ENCODE peak calls at places on chromosomes 13 and 19, in six cellular contexts. L, A, V, Q, E and F are unnamed samples.

GRCh38 chr19:49042177-49042576 is 1.5 kb upstream of the CGB5 start:
- DNase-seq in L (peak), A (peak), V (no peak), Q (peak), E (no peak), F (no peak)

GRCh38 chr13:42116225-42116624 is 67.8 kb downstream of the DGKH start:
- DNase-seq in L (no peak), A (no peak), V (peak), Q (peak), E (no peak), F (no peak)

GRCh38 chr19:9054768-9055167 is 32.1 kb upstream of the OR1M1 start:
- DNase-seq in L (no peak), A (no peak), V (no peak), Q (no peak), E (no peak), F (no peak)

GRCh38 chr13:79519252-79519651 is 38.3 kb downstream of the NDFIP2 start:
- DNase-seq in L (peak), A (no peak), V (no peak), Q (peak), E (no peak), F (no peak)

GRCh38 chr13:30711375-30711774 is 24.0 kb upstream of the ALOX5AP start:
- DNase-seq in L (peak), A (peak), V (no peak), Q (peak), E (no peak), F (peak)

GRCh38 chr13:111007209-111007608 is 92.3 kb upstream of the ANKRD10 start:
- DNase-seq in L (peak), A (peak), V (no peak), Q (no peak), E (no peak), F (no peak)

GRCh38 chr19:53086949-53087348 is 16.3 kb downstream of the ZNF160 start:
- DNase-seq in L (peak), A (peak), V (no peak), Q (peak), E (no peak), F (peak)

GRCh38 chr13:106143930-106144709 is 391.3 kb downstream of the EFNB2 start:
- DNase-seq in L (no peak), A (no peak), V (peak), Q (peak), E (no peak), F (no peak)

GRCh38 chr13:91142572-91142971 is 204.9 kb upstream of the MIR17HG start:
- DNase-seq in L (peak), A (peak), V (no peak), Q (peak), E (no peak), F (no peak)

GRCh38 chr19:54481326-54481930 is 8.3 kb upstream of the CDC42EP5 start:
- DNase-seq in L (no peak), A (no peak), V (no peak), Q (peak), E (no peak), F (peak)

GRCh38 chr13:21557995-21558394 is 46.0 kb downstream of the MICU2 start:
- DNase-seq in L (peak), A (peak), V (no peak), Q (peak), E (no peak), F (no peak)

GRCh38 chr19:35596366-35596999 is 10.5 kb downstream of the PMIS2 start:
- DNase-seq in L (no peak), A (no peak), V (no peak), Q (peak), E (no peak), F (peak)

GRCh38 chr13:29743229-29743786 is 107.1 kb downstream of the UBL3 start:
- DNase-seq in L (peak), A (no peak), V (no peak), Q (peak), E (no peak), F (peak)

GRCh38 chr13:96551540-96551939 is 442.7 kb downstream of the OXGR1 start:
- DNase-seq in L (no peak), A (no peak), V (no peak), Q (no peak), E (no peak), F (no peak)

GRCh38 chr13:23871616-23872220 is 17.5 kb downstream of the MIPEP start:
- DNase-seq in L (peak), A (no peak), V (no peak), Q (peak), E (no peak), F (no peak)

GRCh38 chr13:95784161-95784880 is 107.4 kb downstream of the DNAJC3 start:
- DNase-seq in L (peak), A (peak), V (peak), Q (peak), E (no peak), F (peak)

GRCh38 chr19:14440049-14440448 is 6.9 kb downstream of the PKN1 start:
- DNase-seq in L (no peak), A (no peak), V (no peak), Q (peak), E (peak), F (peak)

GRCh38 chr13:99199541-99200432 is 867 bp upstream of the UBAC2 start:
- DNase-seq in L (peak), A (no peak), V (no peak), Q (peak), E (no peak), F (peak)

GRCh38 chr13:99193152-99193551 is 7.5 kb upstream of the UBAC2 start:
- DNase-seq in L (no peak), A (no peak), V (no peak), Q (no peak), E (no peak), F (no peak)

GRCh38 chr13:99197257-99197651 is 3.4 kb upstream of the UBAC2 start:
- DNase-seq in L (no peak), A (no peak), V (no peak), Q (no peak), E (no peak), F (no peak)

GRCh38 chr13:99198630-99199029 is 2.0 kb upstream of the UBAC2 start:
- DNase-seq in L (no peak), A (no peak), V (no peak), Q (no peak), E (no peak), F (no peak)

GRCh38 chr13:99196466-99197256 is 4.0 kb upstream of the UBAC2 start:
- DNase-seq in L (no peak), A (no peak), V (no peak), Q (peak), E (no peak), F (no peak)
- TF ChIP-seq CTCF in L (no peak), A (peak), V (no peak), Q (peak), E (peak), F (peak)

DNA sequence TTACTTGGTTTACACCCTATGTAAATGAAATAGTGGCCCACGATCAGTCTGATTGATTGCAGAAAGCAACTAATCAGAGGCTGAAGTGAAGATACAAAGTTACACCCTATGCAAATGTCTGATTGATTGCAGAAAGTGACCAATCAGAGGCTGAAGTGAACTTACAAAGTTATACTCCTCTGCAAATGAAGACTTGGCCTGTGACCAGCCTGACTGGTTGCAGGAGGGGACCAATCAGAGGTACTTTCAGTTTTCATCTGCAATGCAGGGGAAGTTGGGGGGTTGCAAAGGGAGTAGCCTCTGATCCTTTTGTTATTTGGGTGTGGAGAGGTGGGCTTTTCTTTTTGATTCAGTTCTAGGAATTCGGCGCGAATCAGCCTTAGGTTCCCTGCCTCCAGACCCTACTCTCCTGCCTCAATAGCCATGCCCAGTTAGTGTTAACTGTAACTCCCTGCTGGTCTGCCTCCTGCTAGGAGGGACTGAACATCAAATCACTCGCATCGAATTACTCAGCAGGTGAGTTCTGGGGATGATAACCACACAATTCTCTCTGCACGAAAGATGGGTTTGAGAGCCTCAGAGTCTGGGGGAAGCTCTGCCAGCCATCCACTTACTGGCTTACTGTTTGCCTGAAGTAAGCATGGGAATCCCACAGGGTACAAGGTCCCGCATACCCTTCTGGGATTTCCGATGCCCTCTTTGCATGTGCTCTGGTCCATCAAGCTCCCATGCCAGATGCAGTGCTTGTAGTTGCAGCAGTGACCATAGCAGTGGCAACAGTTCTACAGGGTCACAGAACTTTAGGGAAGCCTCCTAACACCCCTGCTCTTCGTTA is 7.5 kb downstream of the ARL11 start:
- DNase-seq in L (peak), A (peak), V (no peak), Q (peak), E (no peak), F (no peak)
- H3K4me3 ChIP-seq in L (peak), A (peak), V (no peak), Q (peak), E (peak), F (peak)

GRCh38 chr19:50537769-50538230 is 24.1 kb upstream of the ASPDH start:
- DNase-seq in L (peak), A (peak), V (peak), Q (peak), E (no peak), F (peak)
- TF ChIP-seq CTCF in L (peak), A (peak), V (peak), Q (peak), E (peak), F (peak)

DNA sequence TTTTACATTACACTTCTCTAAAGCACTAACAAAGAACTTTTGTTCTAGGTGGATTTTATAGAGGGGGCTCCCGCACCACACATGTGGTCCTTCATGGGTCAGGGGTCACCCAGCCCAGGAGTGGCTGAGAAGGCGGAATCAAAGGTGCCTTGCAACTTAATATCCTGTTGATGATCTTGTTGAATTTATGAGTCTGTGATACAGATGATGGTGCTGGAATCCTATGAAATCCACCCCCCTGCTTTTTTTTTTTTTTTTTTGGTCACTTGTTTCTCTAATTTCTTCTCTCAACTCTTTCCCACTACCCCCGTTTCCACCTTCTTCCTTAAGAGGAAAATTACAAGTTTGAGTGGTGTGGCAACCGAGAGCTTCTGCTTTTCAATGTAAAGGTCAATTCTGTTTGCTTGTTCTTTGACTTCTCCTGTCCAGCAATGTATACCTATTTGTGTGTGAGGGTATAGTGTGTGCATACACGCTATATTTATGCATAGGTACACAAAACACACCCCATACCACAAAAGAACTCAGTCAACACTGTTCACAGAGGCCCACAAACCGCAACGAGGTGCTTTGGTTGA is 4.2 kb upstream of the ZIC2 start:
- DNase-seq in L (no peak), A (no peak), V (no peak), Q (no peak), E (no peak), F (no peak)
- H3K4me3 ChIP-seq in L (no peak), A (no peak), V (no peak), Q (no peak), E (no peak), F (no peak)

GRCh38 chr13:86563308-86563707 is 764.1 kb upstream of the SLITRK6 start:
- DNase-seq in L (peak), A (no peak), V (no peak), Q (peak), E (no peak), F (no peak)

GRCh38 chr13:86562876-86563275 is 763.7 kb upstream of the SLITRK6 start:
- DNase-seq in L (peak), A (no peak), V (no peak), Q (no peak), E (no peak), F (no peak)

GRCh38 chr13:86569974-86570373 is 770.8 kb upstream of the SLITRK6 start:
- DNase-seq in L (peak), A (no peak), V (no peak), Q (no peak), E (no peak), F (no peak)

GRCh38 chr13:86569119-86569518 is 769.9 kb upstream of the SLITRK6 start:
- DNase-seq in L (peak), A (no peak), V (no peak), Q (peak), E (no peak), F (no peak)

GRCh38 chr13:86567119-86567518 is 767.9 kb upstream of the SLITRK6 start:
- DNase-seq in L (no peak), A (no peak), V (no peak), Q (no peak), E (no peak), F (no peak)
- TF ChIP-seq CTCF in L (no peak), A (peak), V (no peak), Q (peak), E (no peak), F (no peak)

DNA sequence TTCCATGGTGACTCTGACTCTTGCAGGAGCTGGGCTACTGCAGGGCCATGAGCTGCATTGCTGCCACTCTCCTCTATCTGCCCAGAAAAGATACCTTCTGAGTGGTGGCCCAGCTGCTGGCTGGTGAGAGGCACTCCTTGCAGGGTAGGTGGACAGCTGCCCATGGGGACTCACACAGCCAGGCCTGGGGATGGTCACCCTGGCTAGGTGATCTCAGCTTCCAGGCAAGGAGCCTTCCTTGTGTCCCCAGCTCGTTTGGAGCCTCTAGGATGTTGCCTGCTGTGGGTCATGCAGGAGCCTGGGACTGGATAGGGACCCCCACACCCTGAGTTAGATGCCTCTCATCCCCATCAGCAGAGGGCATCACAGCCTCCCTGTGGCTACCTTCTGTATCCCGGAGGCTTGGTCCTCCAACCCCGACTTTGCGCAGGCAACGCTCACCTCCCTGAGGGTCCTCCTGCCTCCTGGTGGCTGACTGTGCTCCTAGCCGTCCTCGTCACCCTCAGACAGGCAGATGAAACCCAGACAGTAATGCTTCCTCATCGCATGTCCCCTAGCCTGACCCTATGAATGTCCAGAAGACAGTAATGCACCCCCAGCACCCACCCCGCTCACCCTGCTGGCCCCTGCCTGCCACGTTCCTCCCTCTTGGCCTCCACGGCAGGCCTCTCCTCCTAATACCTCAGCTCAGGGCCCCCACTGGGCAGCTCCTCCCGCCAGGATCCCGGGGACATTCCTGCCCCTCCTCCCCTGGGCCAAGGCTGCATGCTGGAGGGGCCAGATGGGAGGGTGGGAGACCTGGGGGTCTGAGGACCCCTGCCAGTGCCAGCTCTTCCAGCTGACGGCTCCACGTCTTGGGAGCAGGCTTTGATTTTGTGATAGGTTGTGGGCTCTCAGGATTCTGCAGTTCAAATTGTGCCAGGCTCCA is 13.6 kb upstream of the ZNF14 start:
- DNase-seq in L (no peak), A (no peak), V (no peak), Q (no peak), E (no peak), F (no peak)
- H3K4me3 ChIP-seq in L (no peak), A (no peak), V (no peak), Q (no peak), E (no peak), F (no peak)

GRCh38 chr19:18153555-18154134 is 682 bp downstream of the PIK3R2 start:
- DNase-seq in L (no peak), A (no peak), V (no peak), Q (no peak), E (no peak), F (peak)

GRCh38 chr19:18150776-18151624 is 2.0 kb upstream of the PIK3R2 start:
- DNase-seq in L (no peak), A (no peak), V (no peak), Q (no peak), E (no peak), F (no peak)

GRCh38 chr19:18155095-18156087 is 2.4 kb downstream of the PIK3R2 start:
- DNase-seq in L (no peak), A (no peak), V (no peak), Q (no peak), E (no peak), F (no peak)

GRCh38 chr19:18152444-18152816 is 533 bp upstream of the PIK3R2 start:
- DNase-seq in L (peak), A (peak), V (peak), Q (peak), E (peak), F (peak)

DNA sequence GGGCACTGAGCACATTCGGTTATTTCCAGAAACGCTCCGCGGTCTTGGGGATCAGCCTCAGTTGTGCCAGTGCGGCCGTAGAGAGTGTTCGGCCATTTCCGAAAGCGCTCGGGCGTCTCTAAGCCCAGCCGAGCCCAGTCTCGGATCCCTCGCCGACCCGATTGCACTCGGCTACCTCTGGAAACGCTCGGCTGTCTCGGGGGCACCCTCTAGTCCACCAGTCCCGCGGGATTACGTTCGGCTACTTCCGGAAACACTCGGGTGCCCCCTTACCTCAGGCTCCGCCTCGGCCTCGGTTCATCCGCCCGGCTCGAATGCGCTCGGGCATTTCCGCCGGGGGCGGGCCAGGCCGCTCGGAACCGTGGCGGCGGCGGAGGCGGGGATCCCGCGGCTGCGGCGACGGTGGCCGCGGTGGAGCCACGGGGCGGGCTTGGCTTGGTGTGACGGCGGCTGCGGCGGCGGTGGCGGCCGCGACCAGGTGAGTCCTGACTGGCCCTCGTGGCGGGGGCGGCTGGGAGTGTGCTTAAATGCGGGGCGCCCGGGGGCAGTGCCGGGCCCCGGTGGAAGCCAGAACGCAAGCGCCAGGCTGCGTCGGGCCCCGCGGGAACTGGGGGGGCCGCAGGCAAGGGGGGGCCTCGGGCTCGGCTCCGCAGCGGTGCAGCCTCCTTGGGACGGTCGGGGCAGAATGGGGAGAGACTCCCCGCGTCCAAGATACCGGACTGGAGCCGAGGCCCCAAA is at the start of gene PIK3R2:
- DNase-seq in L (peak), A (peak), V (peak), Q (peak), E (peak), F (peak)
- TF ChIP-seq CTCF in L (no peak), A (no peak), V (peak), Q (no peak), E (no peak), F (no peak)

GRCh38 chr13:98549006-98549727 is 27.7 kb downstream of the STK24 start:
- DNase-seq in L (peak), A (peak), V (no peak), Q (peak), E (no peak), F (peak)
- H3K4me3 ChIP-seq in L (no peak), A (no peak), V (no peak), Q (no peak), E (no peak), F (no peak)